ENCODE peak calls at places on chromosomes 11 and 22, in four cellular contexts. B is astrocyte of the cerebellum, O is GM03348, L is NCI-H187. F is an unnamed sample.

GRCh38 chr11:3010521-3011275 is 18.6 kb upstream of the NAP1L4 start:
- DNase-seq in O (no peak), B (no peak), L (no peak), F (no peak)

GRCh38 chr22:48711669-48712068 is 1116.0 kb downstream of the BRD1 start:
- DNase-seq in O (no peak), L (no peak), B (no peak), F (no peak)

GRCh38 chr11:111765320-111765983 is 737 bp downstream of the PPP2R1B start:
- DNase-seq in L (no peak), B (no peak), O (peak; percentile 61), F (no peak)

GRCh38 chr11:103091024-103091423 is 936 bp downstream of the DCUN1D5 start:
- DNase-seq in B (no peak), L (no peak), O (peak; percentile 31), F (no peak)

GRCh38 chr11:2885017-2885675 is 429 bp downstream of the CDKN1C start:
- DNase-seq in O (peak; percentile 76), B (no peak), L (no peak), F (no peak)

GRCh38 chr11:125075900-125076317 is 12.8 kb downstream of the SLC37A2 start:
- DNase-seq in O (no peak), B (no peak), L (no peak), F (no peak)

GRCh38 chr11:96948066-96948465 is 558.3 kb downstream of the JRKL start:
- DNase-seq in O (no peak), B (no peak), L (no peak), F (no peak)

GRCh38 chr22:42699953-42700352 is 20.7 kb downstream of the A4GALT start:
- DNase-seq in O (no peak), L (no peak), B (no peak), F (no peak)

GRCh38 chr22:37784829-37785495 is 22.8 kb upstream of the GCAT start:
- DNase-seq in O (no peak), L (no peak), B (no peak), F (no peak)

F was measured in NCI-H2081 treated with DMSO at 0.1 percent for 48 hours.